ENCODE peak calls at places on chromosomes 1 and 21, in eight cellular contexts. N, P, B, Z, C, J, T and O are unnamed samples.
A peak's percentile ranks its signal among the peaks of the same experiment; 100 is the strongest.

GRCh38 chr1:113946668-113947387 is 17.7 kb downstream of the HIPK1 start:
- DNase-seq in P (no peak), Z (peak; percentile 9), B (no peak), J (no peak), C (no peak), T (no peak), N (no peak), O (no peak)

GRCh38 chr21:46121286-46122221 is 23.6 kb downstream of the COL6A2 start:
- DNase-seq in C (peak; percentile 19), N (no peak), J (peak; percentile 1), P (no peak), T (no peak), Z (no peak), B (peak; percentile 67), O (peak; percentile 43)

GRCh38 chr1:172941945-172942344 is 108.8 kb downstream of the TNFSF18 start:
- DNase-seq in N (no peak), C (no peak), P (no peak), Z (no peak), J (no peak), T (no peak), B (no peak), O (no peak)

GRCh38 chr1:172779501-172779900 is 120.6 kb downstream of the FASLG start:
- DNase-seq in Z (no peak), J (no peak), C (no peak), T (no peak), B (no peak), N (no peak), P (no peak), O (no peak)

GRCh38 chr1:1567831-1568380 is 6.8 kb downstream of the SSU72 start:
- DNase-seq in B (peak; percentile 66), J (no peak), C (no peak), P (no peak), N (no peak), Z (no peak), T (no peak), O (no peak)

GRCh38 chr21:45479691-45480675 is 62.3 kb downstream of the SLC19A1 start:
- DNase-seq in B (no peak), Z (peak; percentile 47), C (no peak), J (no peak), P (no peak), T (no peak), N (no peak), O (peak; percentile 31)

GRCh38 chr1:55311057-55311631 is 96.0 kb upstream of the USP24 start:
- DNase-seq in N (peak; percentile 9), T (no peak), Z (no peak), J (no peak), P (no peak), C (no peak), B (no peak), O (no peak)

GRCh38 chr1:203557958-203558760 is 64.2 kb downstream of the OPTC start:
- DNase-seq in C (peak; percentile 48), B (peak; percentile 91), P (no peak), T (peak; percentile 61), N (peak; percentile 65), Z (peak; percentile 70), J (peak; percentile 8), O (no peak)

GRCh38 chr1:102550729-102551384 is 554.1 kb upstream of the OLFM3 start:
- DNase-seq in C (no peak), P (no peak), J (no peak), T (no peak), B (no peak), N (no peak), Z (peak; percentile 52), O (no peak)

GRCh38 chr1:224762701-224763100 is 146.6 kb downstream of the CNIH3 start:
- DNase-seq in N (no peak), J (no peak), C (no peak), T (no peak), Z (no peak), P (no peak), B (no peak), O (no peak)
- TF ChIP-seq POLR2A in N (no peak), J (no peak), C (no peak), T (no peak), Z (no peak), P (no peak), B (no peak), O (no peak)

DNA sequence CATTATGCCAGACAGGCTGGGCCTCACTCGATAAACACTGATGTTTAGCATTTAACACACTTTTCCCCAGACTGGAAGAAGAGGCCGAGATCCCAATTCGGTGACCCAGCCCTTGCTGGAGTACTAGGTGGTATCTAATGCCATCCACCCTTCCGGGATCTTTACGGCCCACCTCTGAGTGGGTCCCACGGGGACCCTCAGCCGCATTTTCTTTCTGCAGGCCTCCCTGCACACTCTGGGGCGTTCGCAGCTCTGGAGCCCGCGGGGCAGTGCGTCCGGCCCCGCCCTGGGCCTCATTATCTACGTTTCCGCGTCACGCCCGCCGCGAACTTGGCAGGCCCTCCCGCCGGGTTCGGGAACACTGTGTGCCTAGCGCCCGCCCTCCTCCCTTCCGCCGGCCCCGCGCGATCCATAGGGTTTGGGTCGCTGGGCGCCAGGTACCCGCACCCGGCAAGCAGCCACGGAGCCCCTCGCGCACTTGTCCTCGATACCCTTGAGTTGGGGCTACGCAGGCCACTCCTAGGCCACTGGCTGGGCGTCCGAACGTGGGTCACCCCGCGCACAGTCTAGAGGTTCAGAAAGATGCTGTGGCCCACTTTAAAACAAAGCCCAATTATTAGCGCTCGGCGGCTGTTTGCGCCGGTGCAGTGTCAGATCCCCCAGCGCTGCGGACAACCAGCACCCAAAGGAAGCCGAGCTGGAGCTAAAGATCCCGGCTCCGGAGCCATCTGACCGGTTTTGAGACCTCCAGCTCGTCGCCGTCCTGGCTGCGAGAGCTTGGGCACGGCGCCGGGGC is 942 bp upstream of the EVA1C start:
- DNase-seq in C (peak; percentile 97), J (peak; percentile 93), T (peak; percentile 74), P (peak; percentile 93), Z (no peak), N (no peak), B (peak; percentile 97), O (peak; percentile 95)
- TF ChIP-seq POLR2A in C (no peak), J (peak; percentile 84), T (peak; percentile 78), P (peak; percentile 86), Z (no peak), N (peak; percentile 40), B (peak; percentile 78), O (peak; percentile 74)

GRCh38 chr1:26861889-26862371 is 1.0 kb upstream of the SFN start:
- DNase-seq in C (no peak), Z (no peak), N (no peak), T (no peak), P (no peak), J (no peak), B (no peak), O (no peak)

GRCh38 chr1:26861286-26861701 is 1.7 kb upstream of the SFN start:
- DNase-seq in N (peak; percentile 46), J (no peak), C (no peak), T (no peak), Z (peak; percentile 20), P (no peak), B (no peak), O (no peak)

GRCh38 chr1:26863677-26864060 is 720 bp downstream of the SFN start:
- DNase-seq in B (no peak), J (no peak), Z (no peak), C (no peak), P (no peak), N (no peak), T (no peak), O (no peak)

GRCh38 chr1:26864610-26865480 is 1.9 kb downstream of the SFN start:
- DNase-seq in C (peak; percentile 97), T (peak; percentile 93), B (peak; percentile 99), N (peak; percentile 65), J (peak; percentile 99), P (peak; percentile 97), Z (peak; percentile 98), O (peak; percentile 98)

DNA sequence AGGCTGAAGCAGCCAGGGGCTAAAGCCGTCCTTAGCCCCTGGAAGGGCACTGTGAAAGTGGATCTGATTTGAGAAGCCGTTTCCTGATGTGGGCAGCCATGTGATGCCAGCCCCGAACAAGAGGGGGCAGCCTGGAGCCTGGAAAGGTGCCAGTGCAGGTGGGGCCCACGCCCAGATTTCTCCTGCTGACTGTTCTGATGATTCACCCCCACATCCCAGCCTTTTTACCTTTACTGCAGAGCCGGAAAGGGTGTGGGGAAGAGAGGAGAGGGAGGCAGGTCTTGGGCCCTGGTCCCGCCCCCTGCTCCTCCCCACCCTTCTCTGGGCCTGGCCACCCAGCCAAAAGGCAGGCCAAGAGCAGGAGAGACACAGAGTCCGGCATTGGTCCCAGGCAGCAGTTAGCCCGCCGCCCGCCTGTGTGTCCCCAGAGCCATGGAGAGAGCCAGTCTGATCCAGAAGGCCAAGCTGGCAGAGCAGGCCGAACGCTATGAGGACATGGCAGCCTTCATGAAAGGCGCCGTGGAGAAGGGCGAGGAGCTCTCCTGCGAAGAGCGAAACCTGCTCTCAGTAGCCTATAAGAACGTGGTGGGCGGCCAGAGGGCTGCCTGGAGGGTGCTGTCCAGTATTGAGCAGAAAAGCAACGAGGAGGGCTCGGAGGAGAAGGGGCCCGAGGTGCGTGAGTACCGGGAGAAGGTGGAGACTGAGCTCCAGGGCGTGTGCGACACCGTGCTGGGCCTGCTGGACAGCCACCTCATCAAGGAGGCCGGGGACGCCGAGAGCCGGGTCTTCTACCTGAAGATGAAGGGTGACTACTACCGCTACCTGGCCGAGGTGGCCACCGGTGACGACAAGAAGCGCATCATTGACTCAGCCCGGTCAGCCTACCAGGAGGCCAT is at the start of gene SFN:
- DNase-seq in Z (peak; percentile 36), P (peak; percentile 94), J (no peak), N (peak; percentile 79), B (no peak), T (no peak), C (peak; percentile 88), O (peak; percentile 90)
- TF ChIP-seq POLR2A in Z (no peak), P (peak; percentile 99), J (no peak), N (peak; percentile 97), B (peak; percentile 90), T (no peak), C (peak; percentile 41), O (peak; percentile 98)

GRCh38 chr1:214664656-214665433 is 61.9 kb downstream of the CENPF start:
- DNase-seq in J (no peak), P (no peak), C (no peak), Z (no peak), N (no peak), B (no peak), T (no peak), O (no peak)

GRCh38 chr1:214660190-214660589 is 57.2 kb downstream of the CENPF start:
- DNase-seq in J (no peak), P (no peak), C (no peak), N (no peak), Z (no peak), T (no peak), B (no peak), O (no peak)

GRCh38 chr1:214660900-214661299 is 57.9 kb downstream of the CENPF start:
- DNase-seq in P (no peak), B (peak; percentile 69), C (peak; percentile 46), T (no peak), Z (no peak), J (peak; percentile 75), N (no peak), O (no peak)

GRCh38 chr1:214665606-214666110 is 62.7 kb downstream of the CENPF start:
- DNase-seq in B (no peak), T (no peak), Z (no peak), C (no peak), J (no peak), N (no peak), P (no peak), O (no peak)

DNA sequence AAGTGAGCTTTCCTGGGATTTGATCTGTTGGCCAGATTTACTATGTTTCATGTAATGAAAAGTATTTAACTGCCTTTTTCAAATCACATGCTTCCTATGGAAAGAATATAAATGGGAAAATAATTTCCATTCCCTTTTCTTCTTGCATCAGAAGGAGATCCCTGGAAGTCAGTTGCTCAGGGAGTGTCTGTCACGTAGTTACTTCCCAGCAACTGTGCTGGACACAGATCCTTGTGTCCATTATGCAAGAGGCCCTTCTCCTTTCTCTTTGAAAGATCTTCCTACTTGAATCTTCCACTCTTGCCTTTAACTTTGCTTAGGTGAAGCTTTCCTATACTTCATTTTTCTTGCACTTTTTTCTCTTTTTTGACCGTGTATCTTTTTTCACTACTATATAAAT is 59.4 kb downstream of the CENPF start:
- DNase-seq in N (no peak), T (no peak), B (no peak), J (no peak), P (no peak), Z (no peak), C (no peak), O (no peak)
- TF ChIP-seq POLR2A in N (no peak), T (no peak), B (no peak), J (no peak), P (no peak), Z (no peak), C (no peak), O (no peak)